ENCODE peak calls at places on chromosomes 12 and 14, in eight cellular contexts. One of them, this sample, is unnamed.
A peak's percentile ranks its signal among the peaks of the same experiment; 100 is the strongest.

GRCh38 chr12:88237954-88238353 is 95.8 kb downstream of the TMTC3 start:
- DNase-seq in SK-N-SH: no peak
- DNase-seq in naive thymus-derived CD4-positive, alpha-beta T cell: no peak
- DNase-seq in left ventricle myocardium inferior: no peak
- DNase-seq in kidney: no peak
- DNase-seq in mucosa of descending colon: no peak
- DNase-seq in ovary: no peak
- DNase-seq in CD8-positive, alpha-beta memory T cell: no peak
- DNase-seq in this sample: no peak

GRCh38 chr14:73287071-73287470 is 49.8 kb downstream of the PAPLN start:
- DNase-seq in SK-N-SH: no peak
- DNase-seq in naive thymus-derived CD4-positive, alpha-beta T cell: no peak
- DNase-seq in left ventricle myocardium inferior: no peak
- DNase-seq in kidney: no peak
- DNase-seq in mucosa of descending colon: no peak
- DNase-seq in ovary: no peak
- DNase-seq in CD8-positive, alpha-beta memory T cell: no peak
- DNase-seq in this sample: no peak

GRCh38 chr14:96042218-96042930 is 3.2 kb downstream of the C14orf132 start:
- DNase-seq in SK-N-SH: no peak
- DNase-seq in naive thymus-derived CD4-positive, alpha-beta T cell: no peak
- DNase-seq in left ventricle myocardium inferior: no peak
- DNase-seq in kidney: no peak
- DNase-seq in mucosa of descending colon: no peak
- DNase-seq in ovary: no peak
- DNase-seq in CD8-positive, alpha-beta memory T cell: no peak
- DNase-seq in this sample: no peak

GRCh38 chr12:113289361-113289760 is 45.5 kb downstream of the SLC8B1 start:
- DNase-seq in SK-N-SH: no peak
- DNase-seq in naive thymus-derived CD4-positive, alpha-beta T cell: no peak
- DNase-seq in left ventricle myocardium inferior: no peak
- DNase-seq in kidney: no peak
- DNase-seq in mucosa of descending colon: no peak
- DNase-seq in ovary: no peak
- DNase-seq in CD8-positive, alpha-beta memory T cell: no peak
- DNase-seq in this sample: no peak

GRCh38 chr14:61033851-61034250 is 52.8 kb downstream of the SLC38A6 start:
- DNase-seq in SK-N-SH: no peak
- DNase-seq in naive thymus-derived CD4-positive, alpha-beta T cell: no peak
- DNase-seq in left ventricle myocardium inferior: no peak
- DNase-seq in kidney: no peak
- DNase-seq in mucosa of descending colon: no peak
- DNase-seq in ovary: no peak
- DNase-seq in CD8-positive, alpha-beta memory T cell: no peak
- DNase-seq in this sample: no peak

GRCh38 chr14:21039585-21040369 is 2.4 kb upstream of the RNASE7 start:
- DNase-seq in SK-N-SH: peak; percentile 56
- DNase-seq in naive thymus-derived CD4-positive, alpha-beta T cell: peak; percentile 46
- DNase-seq in left ventricle myocardium inferior: no peak
- DNase-seq in kidney: no peak
- DNase-seq in mucosa of descending colon: no peak
- DNase-seq in ovary: peak; percentile 70
- DNase-seq in CD8-positive, alpha-beta memory T cell: no peak
- DNase-seq in this sample: peak; percentile 57

GRCh38 chr14:34229140-34229539 is 232.9 kb downstream of the SPTSSA start:
- DNase-seq in SK-N-SH: no peak
- DNase-seq in naive thymus-derived CD4-positive, alpha-beta T cell: no peak
- DNase-seq in left ventricle myocardium inferior: no peak
- DNase-seq in kidney: no peak
- DNase-seq in mucosa of descending colon: no peak
- DNase-seq in ovary: no peak
- DNase-seq in CD8-positive, alpha-beta memory T cell: no peak
- DNase-seq in this sample: no peak

GRCh38 chr14:70811578-70811977 is 2.3 kb upstream of the MAP3K9 start:
- DNase-seq in SK-N-SH: no peak
- DNase-seq in naive thymus-derived CD4-positive, alpha-beta T cell: no peak
- DNase-seq in left ventricle myocardium inferior: no peak
- DNase-seq in kidney: no peak
- DNase-seq in mucosa of descending colon: no peak
- DNase-seq in ovary: no peak
- DNase-seq in CD8-positive, alpha-beta memory T cell: no peak
- DNase-seq in this sample: no peak

GRCh38 chr14:77989441-77989891 is 180.7 kb upstream of the NRXN3 start:
- DNase-seq in SK-N-SH: no peak
- DNase-seq in naive thymus-derived CD4-positive, alpha-beta T cell: no peak
- DNase-seq in left ventricle myocardium inferior: peak; percentile 23
- DNase-seq in kidney: no peak
- DNase-seq in mucosa of descending colon: no peak
- DNase-seq in ovary: no peak
- DNase-seq in CD8-positive, alpha-beta memory T cell: no peak
- DNase-seq in this sample: no peak

GRCh38 chr14:22735096-22735495 is 31.4 kb upstream of the OXA1L start:
- DNase-seq in SK-N-SH: no peak
- DNase-seq in naive thymus-derived CD4-positive, alpha-beta T cell: no peak
- DNase-seq in left ventricle myocardium inferior: no peak
- DNase-seq in kidney: no peak
- DNase-seq in mucosa of descending colon: no peak
- DNase-seq in ovary: no peak
- DNase-seq in CD8-positive, alpha-beta memory T cell: no peak
- DNase-seq in this sample: no peak

GRCh38 chr12:31590730-31591307 is at the start of gene DENND5B:
- DNase-seq in SK-N-SH: peak; percentile 93
- DNase-seq in naive thymus-derived CD4-positive, alpha-beta T cell: no peak
- DNase-seq in left ventricle myocardium inferior: peak; percentile 86
- DNase-seq in kidney: peak; percentile 92
- DNase-seq in mucosa of descending colon: peak; percentile 78
- DNase-seq in ovary: peak; percentile 86
- DNase-seq in CD8-positive, alpha-beta memory T cell: no peak
- DNase-seq in this sample: peak; percentile 50

GRCh38 chr14:23538785-23539184 is 12.8 kb downstream of the ZFHX2 start:
- DNase-seq in SK-N-SH: no peak
- DNase-seq in naive thymus-derived CD4-positive, alpha-beta T cell: no peak
- DNase-seq in left ventricle myocardium inferior: peak; percentile 46
- DNase-seq in kidney: no peak
- DNase-seq in mucosa of descending colon: no peak
- DNase-seq in ovary: no peak
- DNase-seq in CD8-positive, alpha-beta memory T cell: no peak
- DNase-seq in this sample: no peak

GRCh38 chr12:68240079-68240478 is 13.3 kb downstream of the IL22 start:
- DNase-seq in SK-N-SH: no peak
- DNase-seq in naive thymus-derived CD4-positive, alpha-beta T cell: no peak
- DNase-seq in left ventricle myocardium inferior: no peak
- DNase-seq in kidney: no peak
- DNase-seq in mucosa of descending colon: no peak
- DNase-seq in ovary: no peak
- DNase-seq in CD8-positive, alpha-beta memory T cell: no peak
- DNase-seq in this sample: no peak

GRCh38 chr12:54294914-54295566 is 5.8 kb downstream of the NFE2 start:
- DNase-seq in SK-N-SH: no peak
- DNase-seq in naive thymus-derived CD4-positive, alpha-beta T cell: no peak
- DNase-seq in left ventricle myocardium inferior: no peak
- DNase-seq in kidney: no peak
- DNase-seq in mucosa of descending colon: no peak
- DNase-seq in ovary: no peak
- DNase-seq in CD8-positive, alpha-beta memory T cell: no peak
- DNase-seq in this sample: no peak

GRCh38 chr12:41680155-41680554 is 464.5 kb downstream of the GXYLT1 start:
- DNase-seq in SK-N-SH: peak; percentile 5
- DNase-seq in naive thymus-derived CD4-positive, alpha-beta T cell: no peak
- DNase-seq in left ventricle myocardium inferior: no peak
- DNase-seq in kidney: no peak
- DNase-seq in mucosa of descending colon: no peak
- DNase-seq in ovary: no peak
- DNase-seq in CD8-positive, alpha-beta memory T cell: no peak
- DNase-seq in this sample: no peak

GRCh38 chr12:77940011-77940423 is 109.3 kb downstream of the NAV3 start:
- DNase-seq in SK-N-SH: no peak
- DNase-seq in naive thymus-derived CD4-positive, alpha-beta T cell: no peak
- DNase-seq in left ventricle myocardium inferior: no peak
- DNase-seq in kidney: no peak
- DNase-seq in mucosa of descending colon: no peak
- DNase-seq in ovary: no peak
- DNase-seq in CD8-positive, alpha-beta memory T cell: no peak
- DNase-seq in this sample: no peak

GRCh38 chr12:48016373-48017020 is 12.2 kb upstream of the COL2A1 start:
- DNase-seq in SK-N-SH: no peak
- DNase-seq in naive thymus-derived CD4-positive, alpha-beta T cell: no peak
- DNase-seq in left ventricle myocardium inferior: no peak
- DNase-seq in kidney: no peak
- DNase-seq in mucosa of descending colon: no peak
- DNase-seq in ovary: no peak
- DNase-seq in CD8-positive, alpha-beta memory T cell: no peak
- DNase-seq in this sample: no peak

GRCh38 chr12:46786774-46787173 is 39.0 kb downstream of the SLC38A4 start:
- DNase-seq in SK-N-SH: no peak
- DNase-seq in naive thymus-derived CD4-positive, alpha-beta T cell: no peak
- DNase-seq in left ventricle myocardium inferior: no peak
- DNase-seq in kidney: no peak
- DNase-seq in mucosa of descending colon: no peak
- DNase-seq in ovary: no peak
- DNase-seq in CD8-positive, alpha-beta memory T cell: no peak
- DNase-seq in this sample: no peak

GRCh38 chr12:63064080-63064479 is 86.9 kb downstream of the AVPR1A start:
- DNase-seq in SK-N-SH: no peak
- DNase-seq in naive thymus-derived CD4-positive, alpha-beta T cell: no peak
- DNase-seq in left ventricle myocardium inferior: no peak
- DNase-seq in kidney: no peak
- DNase-seq in mucosa of descending colon: no peak
- DNase-seq in ovary: no peak
- DNase-seq in CD8-positive, alpha-beta memory T cell: no peak
- DNase-seq in this sample: no peak

GRCh38 chr12:122032570-122032969 is 10.9 kb downstream of the BCL7A start:
- DNase-seq in SK-N-SH: peak; percentile 8
- DNase-seq in naive thymus-derived CD4-positive, alpha-beta T cell: no peak
- DNase-seq in left ventricle myocardium inferior: no peak
- DNase-seq in kidney: no peak
- DNase-seq in mucosa of descending colon: no peak
- DNase-seq in ovary: no peak
- DNase-seq in CD8-positive, alpha-beta memory T cell: no peak
- DNase-seq in this sample: no peak

GRCh38 chr12:122029620-122030426 is 8.1 kb downstream of the BCL7A start:
- DNase-seq in SK-N-SH: no peak
- DNase-seq in naive thymus-derived CD4-positive, alpha-beta T cell: no peak
- DNase-seq in left ventricle myocardium inferior: peak; percentile 24
- DNase-seq in kidney: peak; percentile 85
- DNase-seq in mucosa of descending colon: no peak
- DNase-seq in ovary: no peak
- DNase-seq in CD8-positive, alpha-beta memory T cell: no peak
- DNase-seq in this sample: no peak

GRCh38 chr12:122031342-122032216 is 9.9 kb downstream of the BCL7A start:
- DNase-seq in SK-N-SH: peak; percentile 84
- DNase-seq in naive thymus-derived CD4-positive, alpha-beta T cell: peak; percentile 41
- DNase-seq in left ventricle myocardium inferior: peak; percentile 48
- DNase-seq in kidney: no peak
- DNase-seq in mucosa of descending colon: no peak
- DNase-seq in ovary: peak; percentile 49
- DNase-seq in CD8-positive, alpha-beta memory T cell: peak; percentile 29
- DNase-seq in this sample: peak; percentile 20

GRCh38 chr12:122028601-122029560 is 7.2 kb downstream of the BCL7A start:
- DNase-seq in SK-N-SH: no peak
- DNase-seq in naive thymus-derived CD4-positive, alpha-beta T cell: no peak
- DNase-seq in left ventricle myocardium inferior: no peak
- DNase-seq in kidney: no peak
- DNase-seq in mucosa of descending colon: no peak
- DNase-seq in ovary: no peak
- DNase-seq in CD8-positive, alpha-beta memory T cell: no peak
- DNase-seq in this sample: no peak

GRCh38 chr12:122030427-122030825 is 8.7 kb downstream of the BCL7A start:
- DNase-seq in SK-N-SH: no peak
- DNase-seq in naive thymus-derived CD4-positive, alpha-beta T cell: no peak
- DNase-seq in left ventricle myocardium inferior: no peak
- DNase-seq in kidney: no peak
- DNase-seq in mucosa of descending colon: no peak
- DNase-seq in ovary: no peak
- DNase-seq in CD8-positive, alpha-beta memory T cell: no peak
- DNase-seq in this sample: no peak
- H3K4me1 ChIP-seq in SK-N-SH: peaks cover 5% of the 10 kb centered on the region
- H3K4me1 ChIP-seq in naive thymus-derived CD4-positive, alpha-beta T cell: peaks cover 10% of the 10 kb centered on the region
- H3K4me1 ChIP-seq in left ventricle myocardium inferior: peaks cover 45% of the 10 kb centered on the region
- H3K4me1 ChIP-seq in kidney: peaks cover 38% of the 10 kb centered on the region
- H3K4me1 ChIP-seq in mucosa of descending colon: no peaks in the 10 kb centered on the region
- H3K4me1 ChIP-seq in ovary: peaks cover 3% of the 10 kb centered on the region
- H3K4me1 ChIP-seq in CD8-positive, alpha-beta memory T cell: no peaks in the 10 kb centered on the region
- H3K4me1 ChIP-seq in this sample: no peaks in the 10 kb centered on the region

GRCh38 chr12:79692860-79693605 is 2.3 kb upstream of the PAWR start:
- DNase-seq in SK-N-SH: no peak
- DNase-seq in naive thymus-derived CD4-positive, alpha-beta T cell: no peak
- DNase-seq in left ventricle myocardium inferior: no peak
- DNase-seq in kidney: no peak
- DNase-seq in mucosa of descending colon: no peak
- DNase-seq in ovary: no peak
- DNase-seq in CD8-positive, alpha-beta memory T cell: no peak
- DNase-seq in this sample: no peak
- H3K4me3 ChIP-seq in SK-N-SH: no peak overlapping the region
- H3K4me3 ChIP-seq in naive thymus-derived CD4-positive, alpha-beta T cell: no peak overlapping the region
- H3K4me3 ChIP-seq in left ventricle myocardium inferior: no peak overlapping the region
- H3K4me3 ChIP-seq in kidney: peak overlapping the region; percentile 87
- H3K4me3 ChIP-seq in mucosa of descending colon: no peak overlapping the region
- H3K4me3 ChIP-seq in ovary: no peak overlapping the region
- H3K4me3 ChIP-seq in CD8-positive, alpha-beta memory T cell: no peak overlapping the region
- H3K4me3 ChIP-seq in this sample: no peak overlapping the region

GRCh38 chr14:68896132-68896531 is 83.0 kb downstream of the ACTN1 start:
- DNase-seq in SK-N-SH: no peak
- DNase-seq in naive thymus-derived CD4-positive, alpha-beta T cell: no peak
- DNase-seq in left ventricle myocardium inferior: no peak
- DNase-seq in kidney: peak; percentile 32
- DNase-seq in mucosa of descending colon: no peak
- DNase-seq in ovary: no peak
- DNase-seq in CD8-positive, alpha-beta memory T cell: no peak
- DNase-seq in this sample: no peak
- H3K36me3 ChIP-seq in SK-N-SH: peaks cover 65% of the 10 kb centered on the region
- H3K36me3 ChIP-seq in naive thymus-derived CD4-positive, alpha-beta T cell: peaks cover 38% of the 10 kb centered on the region
- H3K36me3 ChIP-seq in left ventricle myocardium inferior: peaks cover 62% of the 10 kb centered on the region
- H3K36me3 ChIP-seq in kidney: peaks cover 13% of the 10 kb centered on the region
- H3K36me3 ChIP-seq in mucosa of descending colon: no peaks in the 10 kb centered on the region
- H3K36me3 ChIP-seq in ovary: no peaks in the 10 kb centered on the region
- H3K36me3 ChIP-seq in CD8-positive, alpha-beta memory T cell: peaks cover 28% of the 10 kb centered on the region
- H3K36me3 ChIP-seq in this sample: peaks cover 57% of the 10 kb centered on the region

DNA sequence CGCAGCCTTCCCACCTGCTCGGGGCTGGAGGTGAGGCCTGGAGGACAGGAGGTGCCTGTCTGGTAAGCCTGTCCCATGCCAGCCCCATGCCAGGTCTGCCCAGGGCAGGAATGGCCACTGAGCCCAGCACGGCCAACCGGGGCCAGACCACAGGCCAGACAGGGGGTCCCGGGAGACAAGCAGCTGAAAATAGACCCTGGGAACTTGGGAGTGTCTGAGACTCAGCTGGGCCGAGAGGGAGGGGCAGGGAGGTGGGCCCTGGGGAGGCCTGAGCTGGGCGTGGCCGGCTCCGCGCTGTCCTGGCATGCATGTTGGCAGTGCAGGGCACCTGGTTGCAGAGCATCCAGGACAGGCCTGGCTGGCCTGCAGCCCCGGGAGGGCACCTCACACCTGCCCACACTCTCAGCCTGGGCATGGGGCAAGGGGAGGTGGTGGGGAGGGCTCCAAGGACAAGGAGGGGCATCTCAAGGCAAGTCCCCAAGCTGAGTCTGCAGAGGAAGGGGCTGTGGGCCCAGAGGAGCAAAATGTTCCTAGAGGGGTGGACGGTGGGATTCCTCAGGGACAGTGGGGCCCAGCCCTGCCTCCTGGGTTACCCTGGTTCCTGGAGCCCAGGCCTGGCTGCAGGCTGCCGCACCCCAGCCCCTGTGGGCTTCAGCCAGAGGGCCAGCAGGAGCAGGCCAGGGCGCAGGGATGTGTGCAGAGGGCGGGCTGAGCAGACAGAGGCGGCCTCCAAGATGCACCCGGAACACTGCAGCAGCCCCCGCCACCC is 3.2 kb upstream of the CRIP1 start:
- DNase-seq in SK-N-SH: no peak
- DNase-seq in naive thymus-derived CD4-positive, alpha-beta T cell: no peak
- DNase-seq in left ventricle myocardium inferior: peak; percentile 38
- DNase-seq in kidney: no peak
- DNase-seq in mucosa of descending colon: no peak
- DNase-seq in ovary: no peak
- DNase-seq in CD8-positive, alpha-beta memory T cell: no peak
- DNase-seq in this sample: no peak
- H3K4me1 ChIP-seq in SK-N-SH: peaks cover 70% of the 10 kb centered on the region
- H3K4me1 ChIP-seq in naive thymus-derived CD4-positive, alpha-beta T cell: peaks cover 50% of the 10 kb centered on the region
- H3K4me1 ChIP-seq in left ventricle myocardium inferior: peaks cover 100% of the 10 kb centered on the region
- H3K4me1 ChIP-seq in kidney: peaks cover 43% of the 10 kb centered on the region
- H3K4me1 ChIP-seq in mucosa of descending colon: peaks cover 76% of the 10 kb centered on the region
- H3K4me1 ChIP-seq in ovary: peaks cover 15% of the 10 kb centered on the region
- H3K4me1 ChIP-seq in CD8-positive, alpha-beta memory T cell: peaks cover 79% of the 10 kb centered on the region
- H3K4me1 ChIP-seq in this sample: peaks cover 62% of the 10 kb centered on the region

This sample was measured in tibial nerve.